ENCODE peak calls at places on chromosome 13, in eight cellular contexts. X, T, J, U, W, V, Z and I are unnamed samples.

GRCh38 chr13:48979892-48980291 is 4.2 kb downstream of the FNDC3A start:
- DNase-seq in X (no peak), T (no peak), J (no peak), U (no peak), W (no peak), V (no peak), Z (no peak), I (no peak)

GRCh38 chr13:35512271-35512920 is 35.9 kb upstream of the MAB21L1 start:
- DNase-seq in X (peak), T (no peak), J (no peak), U (no peak), W (peak), V (peak), Z (no peak), I (no peak)

GRCh38 chr13:64675256-64675892 is 2554.8 kb downstream of the PCDH9 start:
- DNase-seq in X (peak), T (no peak), J (no peak), U (no peak), W (peak), V (peak), Z (no peak), I (no peak)

GRCh38 chr13:37736040-37736439 is 133.5 kb downstream of the TRPC4 start:
- DNase-seq in X (no peak), T (no peak), J (no peak), U (no peak), W (no peak), V (peak), Z (no peak), I (no peak)

GRCh38 chr13:40503026-40503425 is 163.4 kb downstream of the FOXO1 start:
- DNase-seq in X (no peak), T (no peak), J (no peak), U (no peak), W (no peak), V (peak), Z (no peak), I (no peak)

GRCh38 chr13:101627556-101627943 is 175.1 kb downstream of the ITGBL1 start:
- DNase-seq in X (no peak), T (no peak), J (no peak), U (no peak), W (no peak), V (no peak), Z (no peak), I (no peak)

GRCh38 chr13:113532156-113532806 is 41.8 kb upstream of the DCUN1D2 start:
- DNase-seq in X (no peak), T (no peak), J (no peak), U (no peak), W (peak), V (peak), Z (no peak), I (peak)

GRCh38 chr13:30880756-30881155 is 25.3 kb upstream of the MEDAG start:
- DNase-seq in X (peak), T (no peak), J (no peak), U (no peak), W (peak), V (peak), Z (no peak), I (no peak)

GRCh38 chr13:64332048-64332447 is 2898.1 kb downstream of the PCDH9 start:
- DNase-seq in X (peak), T (no peak), J (no peak), U (no peak), W (no peak), V (no peak), Z (no peak), I (no peak)